ENCODE peak calls at places on chromosomes 2 and 18, in five cellular contexts. K, X, Y, G and B are unnamed samples.

GRCh38 chr18:10318686-10318960 is 135.8 kb upstream of the APCDD1 start:
- DNase-seq in Y (no peak), K (peak; percentile 8), X (no peak), G (no peak), B (no peak)

GRCh38 chr2:3535794-3536681 is 16.7 kb upstream of the ADI1 start:
- DNase-seq in Y (peak; percentile 59), X (peak; percentile 27), G (peak; percentile 65), K (no peak), B (peak; percentile 95)

GRCh38 chr2:67782443-67782842 is 280.4 kb downstream of the C1D start:
- DNase-seq in X (no peak), G (no peak), Y (no peak), K (no peak), B (peak; percentile 76)

GRCh38 chr18:27861539-27861938 is 315.4 kb downstream of the CDH2 start:
- DNase-seq in K (no peak), X (no peak), Y (no peak), G (no peak), B (no peak)

GRCh38 chr2:216210711-216211131 is 101.6 kb downstream of the XRCC5 start:
- DNase-seq in G (no peak), K (no peak), Y (no peak), X (no peak), B (peak; percentile 70)

GRCh38 chr2:29224693-29225551 is 109.7 kb downstream of the CLIP4 start:
- DNase-seq in X (no peak), G (no peak), Y (no peak), K (no peak), B (no peak)

GRCh38 chr2:14587119-14587518 is 45.4 kb upstream of the LRATD1 start:
- DNase-seq in X (no peak), G (no peak), Y (no peak), K (no peak), B (no peak)

GRCh38 chr2:138094031-138094430 is 129.8 kb downstream of the HNMT start:
- DNase-seq in X (no peak), K (peak; percentile 14), Y (no peak), G (no peak), B (no peak)

GRCh38 chr2:222904557-222905258 is 43.9 kb downstream of the ACSL3 start:
- DNase-seq in G (no peak), Y (no peak), X (no peak), K (no peak), B (peak; percentile 91)

GRCh38 chr18:22167091-22167470 is 2.3 kb upstream of the GATA6 start:
- DNase-seq in X (peak; percentile 36), G (peak; percentile 57), Y (no peak), K (no peak), B (no peak)

GRCh38 chr2:568639-568963 is 108.6 kb downstream of the TMEM18 start:
- DNase-seq in X (no peak), K (no peak), G (no peak), Y (no peak), B (no peak)

GRCh38 chr2:219350938-219351280 is 18.4 kb upstream of the RESP18 start:
- DNase-seq in Y (no peak), K (peak; percentile 51), X (no peak), G (no peak), B (peak; percentile 12)

GRCh38 chr2:72917875-72918660 is 749 bp downstream of the EMX1 start:
- DNase-seq in X (no peak), G (no peak), Y (no peak), K (peak; percentile 65), B (no peak)

GRCh38 chr2:226220511-226220910 is 579.1 kb downstream of the IRS1 start:
- DNase-seq in Y (no peak), X (no peak), K (no peak), G (no peak), B (no peak)

GRCh38 chr2:41966431-41966893 is 81.4 kb upstream of the PKDCC start:
- DNase-seq in X (peak; percentile 72), G (peak; percentile 86), K (no peak), Y (peak; percentile 61), B (peak; percentile 96)

GRCh38 chr2:46669016-46669415 is 189.7 kb downstream of the TMEM247 start:
- DNase-seq in X (no peak), Y (no peak), G (no peak), K (no peak), B (no peak)

GRCh38 chr2:212733273-212733672 is 194.7 kb upstream of the ERBB4 start:
- DNase-seq in K (no peak), X (no peak), Y (no peak), G (no peak), B (no peak)

GRCh38 chr2:15142069-15142689 is 419.0 kb downstream of the NBAS start:
- DNase-seq in G (no peak), K (no peak), Y (no peak), X (peak; percentile 16), B (no peak)

GRCh38 chr2:3959372-3959771 is 256.0 kb downstream of the DCDC2C start:
- DNase-seq in X (no peak), K (peak; percentile 68), Y (no peak), G (no peak), B (peak; percentile 57)

GRCh38 chr18:76467371-76468190 is 27.5 kb downstream of the ZNF516 start:
- DNase-seq in X (no peak), Y (peak; percentile 54), G (no peak), K (no peak), B (peak; percentile 63)

GRCh38 chr2:11573418-11574175 is 39.8 kb downstream of the GREB1 start:
- DNase-seq in X (no peak), G (no peak), Y (peak; percentile 25), K (peak; percentile 42), B (peak; percentile 55)

GRCh38 chr2:188434018-188434417 is 142.3 kb downstream of the GULP1 start:
- DNase-seq in Y (no peak), X (no peak), K (no peak), G (no peak), B (no peak)

GRCh38 chr2:37820471-37820991 is 104.6 kb upstream of the RMDN2 start:
- DNase-seq in X (no peak), G (no peak), Y (no peak), K (no peak), B (no peak)

GRCh38 chr18:40058811-40059570 is 1896.0 kb upstream of the PIK3C3 start:
- DNase-seq in G (no peak), Y (no peak), X (no peak), K (no peak), B (peak; percentile 17)

GRCh38 chr2:202780514-202781021 is 91.0 kb downstream of the ICA1L start:
- DNase-seq in X (no peak), K (no peak), G (no peak), Y (no peak), B (peak; percentile 29)

GRCh38 chr2:237475704-237476107 is 11.3 kb upstream of the MLPH start:
- DNase-seq in X (peak; percentile 50), G (no peak), Y (peak; percentile 79), K (no peak), B (peak; percentile 75)

GRCh38 chr18:11179959-11180519 is 30.7 kb upstream of the PIEZO2 start:
- DNase-seq in X (no peak), Y (no peak), K (no peak), G (no peak), B (no peak)

GRCh38 chr2:28993211-28993960 is 12.3 kb downstream of the TOGARAM2 start:
- DNase-seq in X (peak; percentile 75), Y (peak; percentile 68), K (no peak), G (no peak), B (no peak)

GRCh38 chr18:60411715-60412114 is 39.1 kb upstream of the MC4R start:
- DNase-seq in X (no peak), Y (no peak), K (peak; percentile 50), G (no peak), B (peak; percentile 7)

GRCh38 chr2:85216051-85216431 is 82.8 kb downstream of the TCF7L1 start:
- DNase-seq in X (no peak), Y (no peak), K (peak; percentile 49), G (no peak), B (no peak)

GRCh38 chr2:122516775-122517174 is 761.3 kb downstream of the TSN start:
- DNase-seq in G (no peak), K (peak; percentile 77), Y (no peak), X (no peak), B (no peak)
- H3K4me3 ChIP-seq in G (no peak overlapping the region), K (no peak overlapping the region), Y (no peak overlapping the region), X (no peak overlapping the region), B (no peak overlapping the region)

GRCh38 chr2:120885749-120886148 is 150.1 kb downstream of the GLI2 start:
- DNase-seq in Y (no peak), K (no peak), G (no peak), X (no peak), B (no peak)

GRCh38 chr2:120885311-120885710 is 149.6 kb downstream of the GLI2 start:
- DNase-seq in X (no peak), G (peak; percentile 7), Y (peak; percentile 29), K (no peak), B (no peak)

GRCh38 chr2:120881981-120882788 is 146.5 kb downstream of the GLI2 start:
- DNase-seq in Y (peak; percentile 42), X (no peak), G (peak; percentile 42), K (no peak), B (no peak)

GRCh38 chr2:120884406-120885290 is 149.0 kb downstream of the GLI2 start:
- DNase-seq in Y (peak; percentile 14), G (peak; percentile 9), K (no peak), X (no peak), B (no peak)

DNA sequence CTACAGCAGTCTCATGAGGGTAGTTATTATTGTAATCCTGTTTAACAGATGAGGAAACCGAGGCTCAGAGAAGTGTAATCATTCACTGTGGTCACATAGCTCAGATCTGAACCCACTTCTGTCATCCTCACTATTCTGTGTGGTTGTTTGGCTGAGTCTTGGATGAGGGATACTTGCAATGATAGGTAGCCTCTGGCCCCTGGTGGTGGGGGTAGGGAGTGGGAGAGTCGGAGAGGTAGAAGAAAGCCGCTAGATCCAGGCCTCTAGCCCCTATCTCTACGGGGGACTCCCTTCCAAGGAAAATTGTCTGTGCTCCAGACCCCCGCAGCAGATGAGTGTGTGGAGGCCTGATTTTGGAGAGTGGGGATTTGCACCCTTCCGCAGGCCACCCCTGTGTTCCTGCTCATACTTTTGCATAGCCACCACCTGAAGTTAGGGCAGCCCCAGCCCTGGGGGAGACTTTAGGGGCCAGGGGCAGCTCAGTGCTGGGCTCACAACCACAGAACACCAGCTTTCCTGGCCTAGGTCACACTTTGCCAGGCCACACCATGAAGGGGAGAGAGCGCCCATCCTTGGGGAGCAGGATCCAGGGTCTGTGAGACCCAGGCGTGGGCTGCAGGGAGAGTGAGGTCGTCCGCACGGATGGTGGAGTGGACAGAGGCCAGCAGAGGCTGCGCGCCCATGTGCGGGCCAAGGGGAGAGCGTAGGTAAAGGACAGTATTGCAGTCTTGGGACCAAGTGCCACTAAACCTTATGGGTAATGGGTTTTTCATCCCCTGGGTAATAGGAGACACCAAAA is 148.1 kb downstream of the GLI2 start:
- DNase-seq in Y (peak; percentile 27), K (peak; percentile 67), G (peak; percentile 1), X (no peak), B (no peak)
- TF ChIP-seq CTCF in Y (no peak), K (peak; percentile 49), G (no peak), X (no peak), B (peak; percentile 29)

DNA sequence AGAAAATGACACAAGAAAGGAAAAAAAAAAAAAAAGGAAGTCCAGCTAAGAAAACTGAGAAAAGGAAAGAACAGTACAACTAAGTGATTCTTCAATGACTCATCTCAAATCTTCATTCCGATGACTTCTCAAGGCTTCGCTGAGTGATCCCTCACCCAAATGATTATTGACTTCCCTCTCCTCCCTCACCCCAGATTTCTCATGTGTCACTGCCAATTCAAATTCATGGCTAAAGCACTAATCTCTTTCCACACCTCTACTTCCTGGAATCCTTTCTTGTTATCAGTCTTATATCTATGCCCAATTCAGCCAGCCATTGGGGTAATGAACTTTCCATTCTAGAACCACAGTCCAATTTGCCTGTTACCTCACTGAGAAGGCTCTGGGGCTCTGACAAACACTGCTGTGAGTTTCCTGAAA is 7.2 kb upstream of the ABCB11 start:
- DNase-seq in X (no peak), G (no peak), Y (no peak), K (no peak), B (peak; percentile 73)
- H3K4me3 ChIP-seq in X (no peak overlapping the region), G (no peak overlapping the region), Y (no peak overlapping the region), K (no peak overlapping the region), B (no peak overlapping the region)

GRCh38 chr2:129885735-129886134 is 93.7 kb upstream of the RAB6C start:
- DNase-seq in Y (no peak), X (no peak), G (no peak), K (peak; percentile 31), B (no peak)
- TF ChIP-seq CTCF in Y (no peak), X (no peak), G (peak; percentile 26), K (peak; percentile 38), B (no peak)